ENCODE peak calls at places on chromosomes 12 and 14, in ten cellular contexts. A is sigmoid colon, U is spleen, N is ovary, Z is lower leg skin, E is GM12891, O is prostate gland, B is GM12892, Q is tibial nerve, T is GM12878. W is an unnamed sample.

GRCh38 chr12:50720501-50720900 is 43.4 kb upstream of the ATF1 start:
- DNase-seq in O (no peak), E (no peak), B (no peak), Z (no peak), U (no peak), Q (no peak), N (no peak), A (no peak), T (no peak), W (no peak)

GRCh38 chr14:33992274-33993050 is 41.6 kb upstream of the EGLN3 start:
- DNase-seq in O (no peak), B (no peak), E (no peak), U (no peak), A (no peak), T (no peak), Q (no peak), N (no peak), Z (no peak), W (no peak)

GRCh38 chr14:100587248-100587762 is at the start of gene BEGAIN:
- DNase-seq in O (no peak), B (no peak), N (peak; percentile 17), Z (no peak), T (no peak), E (no peak), A (no peak), U (peak; percentile 40), Q (no peak), W (peak; percentile 11)

GRCh38 chr14:22370084-22370847 is 218.8 kb downstream of the DAD1 start:
- DNase-seq in E (no peak), U (no peak), B (no peak), T (no peak), N (no peak), Z (peak; percentile 72), Q (no peak), A (no peak), O (peak; percentile 67), W (peak; percentile 61)

GRCh38 chr14:100988411-100988900 is 84.9 kb upstream of the RTL1 start:
- DNase-seq in N (no peak), Z (no peak), U (no peak), B (no peak), O (no peak), T (peak; percentile 23), E (no peak), A (no peak), Q (no peak), W (no peak)

GRCh38 chr12:47097276-47097896 is 17.6 kb upstream of the AMIGO2 start:
- DNase-seq in Z (no peak), E (no peak), Q (no peak), B (no peak), O (no peak), U (no peak), N (no peak), T (no peak), A (no peak), W (no peak)

GRCh38 chr12:81591256-81591655 is 167.9 kb downstream of the PPFIA2 start:
- DNase-seq in A (no peak), O (no peak), N (no peak), B (no peak), U (peak; percentile 43), Z (no peak), T (no peak), Q (no peak), E (no peak), W (no peak)

GRCh38 chr12:1811281-1811947 is 9.0 kb upstream of the LRTM2 start:
- DNase-seq in N (no peak), E (no peak), Q (no peak), T (no peak), O (no peak), A (no peak), B (no peak), U (peak; percentile 78), Z (no peak), W (no peak)

GRCh38 chr12:74816398-74817175 is 279.0 kb downstream of the ATXN7L3B start:
- DNase-seq in O (no peak), Q (no peak), A (no peak), Z (no peak), U (no peak), B (no peak), E (no peak), T (no peak), N (no peak), W (no peak)

GRCh38 chr14:98259881-98260280 is 1012.1 kb downstream of the BCL11B start:
- DNase-seq in O (peak; percentile 61), U (no peak), B (no peak), N (no peak), E (no peak), Z (no peak), Q (no peak), A (no peak), T (no peak), W (no peak)

GRCh38 chr12:101415228-101415627 is 7.7 kb upstream of the ARL1 start:
- DNase-seq in B (no peak), O (no peak), T (no peak), A (no peak), Z (no peak), N (no peak), Q (no peak), U (no peak), E (no peak), W (no peak)

GRCh38 chr12:1808798-1809480 is 11.4 kb upstream of the LRTM2 start:
- DNase-seq in Z (no peak), Q (no peak), T (no peak), A (no peak), O (no peak), B (no peak), N (no peak), E (no peak), U (peak; percentile 69), W (no peak)

GRCh38 chr14:51609251-51609986 is 42.3 kb upstream of the FRMD6 start:
- DNase-seq in N (no peak), Q (no peak), A (no peak), E (no peak), T (no peak), U (no peak), Z (no peak), B (no peak), O (no peak), W (no peak)

GRCh38 chr12:118052324-118053070 is 8.5 kb downstream of the WSB2 start:
- DNase-seq in T (no peak), N (peak; percentile 66), U (peak; percentile 75), E (no peak), Q (peak; percentile 83), O (peak; percentile 76), Z (peak; percentile 72), B (no peak), A (peak; percentile 88), W (peak; percentile 79)

GRCh38 chr12:13069380-13069779 is 25.2 kb downstream of the FAM234B start:
- DNase-seq in B (no peak), A (no peak), N (no peak), O (no peak), T (no peak), Q (no peak), E (no peak), U (no peak), Z (no peak), W (no peak)

DNA sequence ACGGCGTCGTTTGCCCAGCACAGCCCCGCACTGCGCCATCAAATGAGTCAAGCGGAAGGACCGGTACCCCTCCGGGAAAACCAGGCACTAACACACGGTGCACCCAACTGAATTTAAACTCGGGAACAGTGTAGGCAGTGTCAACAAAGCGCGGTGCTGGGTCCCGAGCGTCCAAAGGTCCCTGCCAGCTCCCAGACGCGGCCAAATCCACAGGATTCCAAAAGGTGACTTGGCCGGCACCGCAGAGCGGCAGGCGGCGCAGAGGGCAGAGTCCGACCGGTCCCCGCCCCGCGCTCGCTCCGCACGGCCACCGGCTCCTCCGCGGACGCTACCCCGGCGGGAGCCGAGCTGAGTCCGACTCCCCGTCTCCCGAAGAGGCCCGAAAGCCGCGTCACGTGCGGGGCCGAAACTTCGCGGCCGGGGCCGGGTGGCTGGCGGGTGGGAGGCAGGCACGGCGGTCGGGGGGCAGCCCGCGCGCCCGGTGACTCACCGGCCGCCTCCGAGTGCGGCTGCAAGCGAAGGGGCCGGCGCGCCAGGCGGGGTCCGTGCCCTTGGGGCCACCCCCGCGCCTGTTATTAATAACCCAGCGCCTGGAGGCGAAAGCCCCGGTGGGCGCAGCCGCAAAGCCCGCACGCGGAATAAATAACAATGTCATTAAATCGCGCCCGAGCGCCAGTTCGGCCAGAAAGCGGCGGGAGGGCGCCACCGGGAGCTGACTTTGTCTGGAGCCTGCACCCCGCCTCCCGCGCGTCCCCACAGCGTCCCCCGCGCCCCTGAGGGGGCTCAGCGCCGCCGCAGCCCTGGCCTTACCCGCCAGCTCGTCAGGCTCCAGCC is 823 bp downstream of the DENND5B start:
- DNase-seq in U (peak; percentile 90), B (peak; percentile 40), Z (peak; percentile 19), A (peak; percentile 84), E (peak; percentile 45), Q (peak; percentile 17), O (peak; percentile 40), N (peak; percentile 81), T (no peak), W (peak; percentile 81)
- TF ChIP-seq POLR2A in U (peak; percentile 48), B (peak; percentile 54), Z (no peak), A (no peak), E (no peak), Q (no peak), O (no peak), N (peak; percentile 4), T (peak; percentile 65), W (peak; percentile 30)

GRCh38 chr14:94850332-94851211 is 80.7 kb upstream of the GSC start:
- DNase-seq in O (peak; percentile 80), B (no peak), T (no peak), Z (peak; percentile 35), Q (no peak), A (no peak), N (peak; percentile 73), E (no peak), U (no peak), W (no peak)
- TF ChIP-seq POLR2A in O (no peak), B (no peak), T (no peak), Z (no peak), Q (no peak), A (no peak), N (no peak), E (no peak), U (no peak), W (no peak)

GRCh38 chr12:51951199-51951842 is at the start of gene ACVR1B:
- DNase-seq in T (peak; percentile 15), U (peak; percentile 97), A (peak; percentile 96), Z (peak; percentile 91), O (peak; percentile 90), N (peak; percentile 91), Q (peak; percentile 90), B (peak; percentile 56), E (peak; percentile 69), W (peak; percentile 95)
- TF ChIP-seq POLR2A in T (no peak), U (no peak), A (no peak), Z (no peak), O (peak; percentile 45), N (peak; percentile 28), Q (peak; percentile 70), B (no peak), E (no peak), W (peak; percentile 37)

DNA sequence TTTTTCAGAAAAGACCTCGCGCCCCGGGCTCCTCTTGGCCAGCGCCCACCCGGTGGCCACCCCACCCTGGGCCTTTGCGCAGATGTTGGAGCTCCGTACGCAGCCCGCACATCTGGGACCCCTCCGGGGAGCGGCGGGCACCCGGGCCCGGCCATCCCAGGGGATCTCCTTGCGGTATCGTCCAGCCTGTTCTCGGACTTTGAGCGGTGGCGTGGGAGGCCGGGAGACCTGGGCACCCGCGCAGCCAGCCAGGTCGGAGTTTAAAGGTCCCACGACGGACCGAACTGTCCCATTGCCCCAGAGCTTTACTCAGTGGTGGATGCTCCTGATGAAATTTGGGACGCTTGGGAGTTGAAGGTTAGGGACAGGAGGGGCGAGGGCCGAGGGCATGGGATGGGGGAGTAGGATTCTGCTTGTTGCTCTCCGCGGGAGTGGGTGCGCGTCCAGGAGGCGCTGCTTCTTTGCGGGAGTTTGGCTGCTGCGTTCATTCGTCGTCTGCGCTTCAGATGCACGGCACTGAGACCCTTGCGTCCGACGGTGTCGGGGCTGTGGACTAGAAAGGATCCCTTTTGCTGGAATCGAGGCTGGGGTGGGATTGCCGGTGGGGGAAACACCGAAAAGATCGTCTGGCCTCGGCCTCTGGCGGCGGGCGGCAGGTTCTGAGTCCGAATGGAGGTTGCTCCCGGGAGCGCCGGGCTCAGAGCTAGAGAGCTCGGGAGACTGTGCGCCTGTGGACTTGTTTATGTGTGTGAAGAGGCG is 1.4 kb downstream of the NTF3 start:
- DNase-seq in A (no peak), Q (no peak), T (no peak), N (peak; percentile 63), O (no peak), E (no peak), B (no peak), Z (no peak), U (no peak), W (no peak)
- TF ChIP-seq POLR2A in A (no peak), Q (no peak), T (no peak), N (no peak), O (no peak), E (no peak), B (no peak), Z (no peak), U (no peak), W (no peak)

W was measured in heart left ventricle.